ENCODE peak calls at places on chromosomes 2 and 18, in nine cellular contexts. M, A, O, D, K, T, X, V and H are unnamed samples.

GRCh38 chr2:236972491-236973379 is 113.0 kb upstream of the COPS8 start:
- DNase-seq in M (no peak), A (peak; percentile 70), O (peak; percentile 71), D (peak; percentile 45), K (no peak), T (peak; percentile 69), X (peak; percentile 79), V (peak; percentile 66), H (peak; percentile 86)

GRCh38 chr2:227889336-227889735 is 17.9 kb downstream of the DAW1 start:
- DNase-seq in M (no peak), A (no peak), O (no peak), D (peak; percentile 41), K (no peak), T (no peak), X (no peak), V (no peak), H (no peak)

GRCh38 chr18:79466591-79466990 is 70.9 kb downstream of the NFATC1 start:
- DNase-seq in M (no peak), A (peak; percentile 91), O (no peak), D (no peak), K (peak; percentile 86), T (no peak), X (no peak), V (no peak), H (no peak)

GRCh38 chr2:36477744-36478143 is 120.2 kb downstream of the FEZ2 start:
- DNase-seq in M (no peak), A (no peak), O (no peak), D (no peak), K (no peak), T (no peak), X (no peak), V (no peak), H (no peak)

GRCh38 chr2:241933175-241933911 is 63.8 kb downstream of the RTP5 start:
- DNase-seq in M (no peak), A (no peak), O (peak; percentile 38), D (peak; percentile 43), K (no peak), T (no peak), X (no peak), V (peak; percentile 22), H (no peak)

GRCh38 chr18:75170916-75171315 is 38.0 kb downstream of the PTGR3 start:
- DNase-seq in M (no peak), A (no peak), O (no peak), D (no peak), K (no peak), T (no peak), X (no peak), V (no peak), H (no peak)

GRCh38 chr2:200640171-200640570 is 54.4 kb downstream of the AOX1 start:
- DNase-seq in M (no peak), A (no peak), O (no peak), D (no peak), K (no peak), T (no peak), X (no peak), V (no peak), H (no peak)

GRCh38 chr2:7127687-7128086 is 210.5 kb downstream of the RNF144A start:
- DNase-seq in M (no peak), A (no peak), O (no peak), D (no peak), K (no peak), T (no peak), X (no peak), V (no peak), H (no peak)

GRCh38 chr2:119517433-119517832 is 6.8 kb downstream of the SCTR start:
- DNase-seq in M (peak; percentile 86), A (no peak), O (peak; percentile 36), D (peak; percentile 77), K (peak; percentile 47), T (peak; percentile 37), X (peak; percentile 24), V (peak; percentile 70), H (no peak)

GRCh38 chr2:118112771-118113334 is 24.6 kb downstream of the INSIG2 start:
- DNase-seq in M (no peak), A (no peak), O (peak; percentile 82), D (no peak), K (no peak), T (no peak), X (no peak), V (peak; percentile 63), H (no peak)

GRCh38 chr18:29841631-29842030 is 1200.9 kb downstream of the DSC3 start:
- DNase-seq in M (no peak), A (no peak), O (no peak), D (no peak), K (no peak), T (no peak), X (no peak), V (no peak), H (no peak)

GRCh38 chr2:72698300-72698699 is 127.5 kb downstream of the EXOC6B start:
- DNase-seq in M (no peak), A (no peak), O (no peak), D (no peak), K (no peak), T (no peak), X (no peak), V (no peak), H (no peak)

DNA sequence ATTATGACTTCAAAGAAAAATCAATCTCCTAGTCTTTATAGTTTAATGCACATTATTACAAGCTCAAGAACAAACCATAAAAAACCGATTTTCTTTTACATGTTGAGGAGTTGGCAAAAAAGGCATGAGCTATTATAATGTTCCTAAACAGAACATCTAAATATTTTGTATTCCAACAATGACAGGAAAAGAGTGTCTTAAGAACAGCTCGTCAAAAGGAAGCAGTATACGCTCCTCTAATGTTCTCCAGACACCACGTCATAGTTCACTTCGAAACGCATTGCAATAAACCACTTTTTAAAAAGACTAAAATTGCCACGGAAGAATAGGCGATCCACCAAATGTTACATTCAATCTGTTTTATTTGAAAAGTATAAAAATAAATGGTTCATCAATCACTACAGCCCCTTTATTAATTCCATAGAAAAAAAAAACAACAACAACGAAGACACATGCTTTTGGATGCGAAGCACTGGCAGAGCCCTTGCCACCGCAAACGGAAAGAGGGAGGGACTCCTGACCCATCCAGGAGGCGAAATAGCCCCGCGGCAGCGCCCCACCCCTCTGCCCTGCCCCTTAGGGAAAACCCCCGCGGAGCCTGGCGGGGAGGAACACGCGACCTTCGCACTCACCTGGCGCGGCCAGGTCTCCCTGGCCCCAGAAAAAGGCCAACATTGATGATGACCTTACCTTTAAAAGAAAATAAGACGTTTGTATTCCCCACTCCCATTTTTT is 45.8 kb downstream of the MBP start:
- DNase-seq in M (no peak), A (peak; percentile 72), O (peak; percentile 42), D (peak; percentile 51), K (no peak), T (no peak), X (peak; percentile 42), V (no peak), H (no peak)
- H3K4me3 ChIP-seq in M (peak overlapping the region; percentile 54), A (peak overlapping the region; percentile 50), O (peak overlapping the region; percentile 15), D (peak overlapping the region; percentile 51), K (no peak overlapping the region), T (peak overlapping the region; percentile 57), X (peak overlapping the region; percentile 65), V (peak overlapping the region; percentile 5), H (no peak overlapping the region)

DNA sequence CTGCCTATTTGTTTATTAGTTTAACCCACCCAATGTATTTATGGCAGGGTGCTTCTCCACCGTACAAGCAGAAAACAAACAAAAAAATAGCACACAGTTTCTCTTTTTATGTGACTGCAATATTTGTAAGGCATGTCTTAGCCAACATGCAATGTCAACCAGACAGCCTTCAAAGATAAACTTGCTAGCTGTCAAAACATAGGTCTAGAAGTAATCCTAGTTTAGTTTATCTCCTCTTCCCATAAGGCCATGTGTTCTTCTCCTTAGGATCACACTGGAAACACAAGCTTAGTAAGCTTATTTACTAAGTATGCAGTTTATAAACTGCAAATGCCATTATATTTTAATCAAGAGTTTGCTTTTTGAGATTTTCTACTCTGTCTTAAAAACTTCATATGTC is 75.6 kb downstream of the LDAH start:
- DNase-seq in M (no peak), A (no peak), O (no peak), D (no peak), K (no peak), T (no peak), X (no peak), V (no peak), H (no peak)
- H3K27ac ChIP-seq in M (no peak overlapping the region), A (no peak overlapping the region), O (no peak overlapping the region), D (no peak overlapping the region), K (no peak overlapping the region), T (no peak overlapping the region), X (no peak overlapping the region), V (no peak overlapping the region), H (no peak overlapping the region)

DNA sequence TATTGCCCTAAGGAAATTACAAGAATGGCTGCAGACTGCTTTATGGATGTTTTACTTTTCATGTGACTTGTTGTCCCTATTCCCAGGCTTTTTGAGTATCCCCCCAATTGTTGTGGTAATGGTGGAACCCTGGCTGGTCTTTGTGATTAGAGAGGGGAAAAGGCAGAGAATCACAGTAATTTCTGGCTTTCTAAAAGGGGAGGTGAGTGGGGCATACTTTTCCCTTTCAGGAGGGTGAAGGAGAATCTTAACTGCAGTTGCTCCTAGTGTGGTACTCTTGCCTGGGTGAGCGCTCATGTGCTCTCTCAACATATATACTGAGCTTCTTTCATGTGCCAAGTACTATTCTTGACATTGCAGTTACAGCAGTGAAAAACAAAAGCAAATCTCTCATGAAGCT is 69.3 kb downstream of the ASXL3 start:
- DNase-seq in M (no peak), A (no peak), O (no peak), D (no peak), K (no peak), T (no peak), X (no peak), V (no peak), H (no peak)
- H3K4me3 ChIP-seq in M (no peak overlapping the region), A (no peak overlapping the region), O (no peak overlapping the region), D (no peak overlapping the region), K (no peak overlapping the region), T (no peak overlapping the region), X (no peak overlapping the region), V (no peak overlapping the region), H (no peak overlapping the region)

GRCh38 chr18:13580351-13580750 is 146.0 kb downstream of the FAM210A start:
- DNase-seq in M (no peak), A (no peak), O (no peak), D (no peak), K (no peak), T (no peak), X (no peak), V (no peak), H (no peak)

GRCh38 chr18:13578400-13578799 is 148.0 kb downstream of the FAM210A start:
- DNase-seq in M (no peak), A (no peak), O (no peak), D (no peak), K (peak; percentile 43), T (no peak), X (no peak), V (no peak), H (no peak)

GRCh38 chr18:13581496-13581895 is 144.9 kb downstream of the FAM210A start:
- DNase-seq in M (no peak), A (no peak), O (no peak), D (no peak), K (no peak), T (no peak), X (no peak), V (no peak), H (no peak)

GRCh38 chr18:13581055-13581454 is 145.3 kb downstream of the FAM210A start:
- DNase-seq in M (no peak), A (no peak), O (no peak), D (no peak), K (no peak), T (no peak), X (no peak), V (no peak), H (no peak)

DNA sequence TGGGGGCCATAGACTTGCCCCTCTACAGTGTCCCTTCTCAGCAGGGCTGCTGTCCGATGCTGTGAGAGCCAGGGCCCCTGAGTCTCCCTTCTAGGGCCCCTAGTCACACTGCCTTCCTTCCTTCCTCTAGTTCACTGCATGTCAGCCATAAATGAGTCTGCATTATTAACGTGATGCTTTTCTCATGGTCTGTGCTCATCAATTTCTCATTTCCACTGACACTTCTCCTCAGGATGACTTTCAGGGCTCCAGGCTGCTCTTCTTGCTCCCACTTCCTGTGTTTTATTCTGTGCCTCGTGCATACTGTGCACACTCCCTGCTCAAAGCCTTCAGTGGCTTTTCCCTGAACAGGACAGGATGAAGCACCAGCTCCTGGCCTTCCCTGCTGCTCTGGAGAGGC is 146.5 kb downstream of the FAM210A start:
- DNase-seq in M (no peak), A (no peak), O (no peak), D (no peak), K (no peak), T (no peak), X (no peak), V (no peak), H (no peak)
- H3K27ac ChIP-seq in M (no peak overlapping the region), A (peak overlapping the region; percentile 48), O (no peak overlapping the region), D (no peak overlapping the region), K (no peak overlapping the region), T (no peak overlapping the region), X (no peak overlapping the region), V (no peak overlapping the region), H (no peak overlapping the region)